ENCODE peak calls at places on chromosome 2, in four cellular contexts. A, N, Q and U are unnamed samples.
A peak's percentile ranks its signal among the peaks of the same experiment; 100 is the strongest.

GRCh38 chr2:97745474-97746172 is 32.2 kb downstream of the ZAP70 start:
- DNase-seq in A (no peak), N (no peak), Q (no peak), U (peak; percentile 25)

GRCh38 chr2:101699191-101699938 is 1.9 kb downstream of the MAP4K4 start:
- DNase-seq in A (no peak), N (no peak), Q (no peak), U (no peak)

GRCh38 chr2:20052872-20053281 is 1.4 kb upstream of the LAPTM4A start:
- DNase-seq in A (peak; percentile 88), N (peak; percentile 11), Q (no peak), U (peak; percentile 55)

GRCh38 chr2:7595181-7595580 is 678.0 kb downstream of the RNF144A start:
- DNase-seq in A (no peak), N (no peak), Q (no peak), U (no peak)

GRCh38 chr2:189178726-189179606 is 595 bp downstream of the COL5A2 start:
- DNase-seq in A (peak; percentile 92), N (no peak), Q (no peak), U (peak; percentile 54)

GRCh38 chr2:215411941-215412743 is 23.7 kb downstream of the FN1 start:
- DNase-seq in A (no peak), N (no peak), Q (no peak), U (no peak)

GRCh38 chr2:70656421-70657010 is 102.9 kb upstream of the TGFA start:
- DNase-seq in A (no peak), N (no peak), Q (no peak), U (no peak)

GRCh38 chr2:177635696-177636095 is 243.1 kb downstream of the AGPS start:
- DNase-seq in A (no peak), N (no peak), Q (no peak), U (no peak)

GRCh38 chr2:36769106-36769505 is 72.6 kb downstream of the VIT start:
- DNase-seq in A (no peak), N (no peak), Q (no peak), U (no peak)

GRCh38 chr2:121134728-121135127 is 150.3 kb downstream of the TFCP2L1 start:
- DNase-seq in A (no peak), N (no peak), Q (no peak), U (no peak)

GRCh38 chr2:71482055-71482454 is 28.7 kb downstream of the DYSF start:
- DNase-seq in A (no peak), N (no peak), Q (no peak), U (no peak)

GRCh38 chr2:226123307-226123706 is 676.3 kb downstream of the IRS1 start:
- DNase-seq in A (peak; percentile 53), N (no peak), Q (no peak), U (no peak)

GRCh38 chr2:48943436-48943835 is 187.9 kb upstream of the LHCGR start:
- DNase-seq in A (peak; percentile 87), N (no peak), Q (no peak), U (no peak)

GRCh38 chr2:95310651-95311050 is 13.5 kb downstream of the KCNIP3 start:
- DNase-seq in A (no peak), N (no peak), Q (no peak), U (no peak)

GRCh38 chr2:228426502-228427216 is 245.2 kb upstream of the SPHKAP start:
- DNase-seq in A (no peak), N (no peak), Q (no peak), U (no peak)

GRCh38 chr2:72694715-72695496 is 130.9 kb downstream of the EXOC6B start:
- DNase-seq in A (peak; percentile 94), N (no peak), Q (no peak), U (peak; percentile 55)

GRCh38 chr2:141075753-141076152 is 1055.1 kb downstream of the LRP1B start:
- DNase-seq in A (no peak), N (no peak), Q (no peak), U (no peak)

GRCh38 chr2:160332318-160332717 is 132.2 kb upstream of the ITGB6 start:
- DNase-seq in A (peak; percentile 72), N (no peak), Q (no peak), U (no peak)

GRCh38 chr2:160336091-160336490 is 136.0 kb upstream of the ITGB6 start:
- DNase-seq in A (peak; percentile 47), N (no peak), Q (no peak), U (no peak)

GRCh38 chr2:160334028-160334729 is 134.1 kb upstream of the ITGB6 start:
- DNase-seq in A (peak; percentile 89), N (no peak), Q (no peak), U (no peak)

GRCh38 chr2:160331258-160332025 is 131.4 kb upstream of the ITGB6 start:
- DNase-seq in A (no peak), N (no peak), Q (no peak), U (no peak)

DNA sequence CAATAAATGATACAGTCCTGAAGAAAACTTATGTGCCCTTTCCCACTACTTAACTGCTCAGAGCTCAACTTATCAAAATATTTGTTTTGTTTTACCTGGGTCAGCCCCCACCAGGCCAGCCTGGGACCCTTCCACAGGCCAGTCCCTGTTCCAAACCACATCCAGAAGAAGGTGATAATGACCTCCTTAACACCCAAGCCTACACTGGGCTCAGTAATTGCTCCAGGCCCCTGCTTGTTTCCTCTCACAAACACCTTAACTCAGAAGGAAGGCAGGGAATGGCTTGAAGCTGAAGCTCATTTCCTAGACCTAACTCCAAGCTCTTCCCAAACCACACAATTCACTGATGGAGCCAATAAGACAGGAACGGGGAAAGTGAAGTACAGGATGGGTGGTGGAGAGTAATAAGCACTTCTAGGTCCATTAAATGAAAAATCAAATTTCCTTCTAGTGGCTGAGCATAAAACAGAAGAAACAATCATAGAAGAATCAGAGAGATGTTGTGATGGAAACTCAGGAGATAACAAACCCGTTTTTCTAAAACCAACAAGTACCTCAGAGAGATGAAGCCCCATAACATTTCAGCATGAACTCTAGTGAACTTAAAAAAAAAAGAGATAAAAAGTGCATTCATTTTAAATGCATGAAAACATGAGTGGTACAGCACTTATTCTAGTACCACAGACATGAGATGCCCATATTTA is 133.4 kb upstream of the ITGB6 start:
- DNase-seq in A (no peak), N (no peak), Q (no peak), U (no peak)
- H3K4me1 ChIP-seq in A (peaks cover 55% of the 10 kb centered on the region), N (peaks cover 28% of the 10 kb centered on the region), Q (peaks cover 62% of the 10 kb centered on the region), U (peaks cover 14% of the 10 kb centered on the region)

GRCh38 chr2:42931147-42931817 is 138.9 kb upstream of the HAAO start:
- DNase-seq in A (no peak), N (no peak), Q (no peak), U (no peak)
- TF ChIP-seq CTCF in A (peak; percentile 35), N (no peak), Q (no peak), U (peak; percentile 16)

GRCh38 chr2:126720031-126720368 is 64.0 kb downstream of the GYPC start:
- DNase-seq in A (no peak), N (no peak), Q (no peak), U (no peak)
- H3K27me3 ChIP-seq in A (no peaks in the 10 kb centered on the region), N (no peaks in the 10 kb centered on the region), Q (no peaks in the 10 kb centered on the region), U (no peaks in the 10 kb centered on the region)

GRCh38 chr2:207333599-207334308 is 168.0 kb upstream of the KLF7 start:
- DNase-seq in A (peak; percentile 42), N (no peak), Q (no peak), U (no peak)

GRCh38 chr2:207331674-207332073 is 165.9 kb upstream of the KLF7 start:
- DNase-seq in A (no peak), N (no peak), Q (no peak), U (no peak)

GRCh38 chr2:207332473-207333212 is 166.9 kb upstream of the KLF7 start:
- DNase-seq in A (peak; percentile 47), N (no peak), Q (no peak), U (no peak)

GRCh38 chr2:207328944-207329386 is 163.2 kb upstream of the KLF7 start:
- DNase-seq in A (no peak), N (no peak), Q (no peak), U (no peak)

GRCh38 chr2:207330912-207331311 is 165.2 kb upstream of the KLF7 start:
- DNase-seq in A (peak; percentile 96), N (no peak), Q (no peak), U (no peak)
- H3K4me1 ChIP-seq in A (peaks cover 8% of the 10 kb centered on the region), N (peaks cover 27% of the 10 kb centered on the region), Q (no peaks in the 10 kb centered on the region), U (no peaks in the 10 kb centered on the region)

GRCh38 chr2:81324046-81324445 is 1019.5 kb upstream of the LRRTM1 start:
- DNase-seq in A (peak; percentile 10), N (no peak), Q (no peak), U (no peak)
- TF ChIP-seq CTCF in A (peak; percentile 12), N (no peak), Q (no peak), U (peak; percentile 44)

GRCh38 chr2:126971162-126971480 is 72.4 kb downstream of the TEX51 start:
- DNase-seq in A (no peak), N (no peak), Q (no peak), U (no peak)

GRCh38 chr2:126973745-126974144 is 75.1 kb downstream of the TEX51 start:
- DNase-seq in A (no peak), N (no peak), Q (no peak), U (no peak)

GRCh38 chr2:126971481-126972271 is 73.0 kb downstream of the TEX51 start:
- DNase-seq in A (peak; percentile 92), N (peak; percentile 6), Q (peak; percentile 55), U (peak; percentile 81)

GRCh38 chr2:126972272-126972626 is 73.6 kb downstream of the TEX51 start:
- DNase-seq in A (no peak), N (no peak), Q (no peak), U (no peak)

GRCh38 chr2:126970583-126970982 is 71.9 kb downstream of the TEX51 start:
- DNase-seq in A (no peak), N (no peak), Q (no peak), U (no peak)
- H3K27me3 ChIP-seq in A (no peaks in the 10 kb centered on the region), N (no peaks in the 10 kb centered on the region), Q (peaks cover 4% of the 10 kb centered on the region), U (no peaks in the 10 kb centered on the region)

GRCh38 chr2:234981197-234982095 is 29.6 kb downstream of the SH3BP4 start:
- DNase-seq in A (peak; percentile 99), N (no peak), Q (no peak), U (peak; percentile 77)

GRCh38 chr2:234979204-234980167 is 27.7 kb downstream of the SH3BP4 start:
- DNase-seq in A (peak; percentile 62), N (no peak), Q (no peak), U (no peak)

GRCh38 chr2:234982096-234982834 is 30.4 kb downstream of the SH3BP4 start:
- DNase-seq in A (no peak), N (no peak), Q (no peak), U (no peak)

GRCh38 chr2:234978466-234979203 is 26.8 kb downstream of the SH3BP4 start:
- DNase-seq in A (peak; percentile 46), N (no peak), Q (no peak), U (no peak)

DNA sequence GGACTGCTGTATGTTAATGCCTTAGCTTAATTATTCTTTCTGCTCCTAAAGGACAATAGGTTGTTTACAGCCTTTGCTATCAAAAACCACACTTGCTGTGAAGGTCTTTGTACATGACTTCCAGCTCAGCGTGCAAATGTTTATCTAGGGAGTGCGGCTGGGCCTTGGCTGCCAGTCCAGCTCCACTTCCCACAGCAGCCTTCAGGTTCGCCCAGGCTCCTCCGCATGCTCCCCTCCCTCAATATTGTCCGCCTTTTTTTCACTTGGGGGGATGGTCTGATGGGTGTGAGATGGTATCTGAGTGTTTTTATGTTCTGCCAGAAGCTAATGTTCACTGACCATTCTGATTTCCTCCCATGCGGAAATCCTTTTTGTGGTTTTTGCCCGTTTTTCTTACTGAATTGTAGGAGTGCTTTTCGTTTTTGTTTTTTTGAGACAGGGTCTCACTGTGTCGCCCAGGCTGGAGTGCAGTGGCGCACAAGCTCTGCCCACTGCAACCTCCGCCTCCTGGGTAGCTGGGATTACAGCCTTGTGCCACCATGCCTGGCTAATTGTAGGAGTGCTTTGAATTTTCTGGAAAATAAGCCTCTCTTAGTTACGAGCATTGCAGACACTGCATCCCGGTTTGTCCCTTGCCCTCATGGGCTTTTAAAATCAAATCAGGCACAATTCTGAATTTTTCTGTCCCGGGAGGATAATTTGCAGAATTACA is 28.8 kb downstream of the SH3BP4 start:
- DNase-seq in A (peak; percentile 68), N (no peak), Q (no peak), U (no peak)
- H3K4me1 ChIP-seq in A (peaks cover 47% of the 10 kb centered on the region), N (peaks cover 33% of the 10 kb centered on the region), Q (no peaks in the 10 kb centered on the region), U (peaks cover 39% of the 10 kb centered on the region)